ENCODE peak calls at places on chromosomes 4 and X, in four cellular contexts. X is cardiac fibroblast, F is right cardiac atrium, V is astrocyte. K is an unnamed sample.

GRCh38 chrX:11352296-11352741 is 59.1 kb downstream of the AMELX start:
- DNase-seq in V (no peak), X (peak; percentile 39), F (no peak), K (peak; percentile 34)

GRCh38 chr4:63728480-63729177 is 680.6 kb downstream of the TECRL start:
- DNase-seq in V (no peak), F (no peak), X (no peak), K (no peak)

GRCh38 chr4:26069218-26069617 is 155.2 kb downstream of the SMIM20 start:
- DNase-seq in F (no peak), X (peak; percentile 66), V (peak; percentile 27), K (peak; percentile 49)

GRCh38 chr4:184815046-184815877 is 10.5 kb downstream of the ACSL1 start:
- DNase-seq in F (peak; percentile 80), X (peak; percentile 85), V (peak; percentile 76), K (peak; percentile 75)

GRCh38 chr4:1209821-1210220 is 37.4 kb upstream of the SPON2 start:
- DNase-seq in F (peak; percentile 96), V (peak; percentile 74), X (peak; percentile 71), K (peak; percentile 89)

GRCh38 chr4:113495790-113496189 is 265.7 kb downstream of the CAMK2D start:
- DNase-seq in V (no peak), F (no peak), X (no peak), K (no peak)

GRCh38 chr4:13151178-13151577 is 333.0 kb downstream of the RAB28 start:
- DNase-seq in X (no peak), F (no peak), V (no peak), K (no peak)

GRCh38 chr4:71004281-71004851 is 10.9 kb downstream of the DCK start:
- DNase-seq in X (no peak), F (peak; percentile 36), V (no peak), K (no peak)

GRCh38 chrX:7117587-7117986 is 29.9 kb upstream of the STS start:
- DNase-seq in F (no peak), V (no peak), X (no peak), K (no peak)

GRCh38 chr4:102263024-102263787 is 82.1 kb downstream of the SLC39A8 start:
- DNase-seq in V (peak; percentile 59), F (no peak), X (peak; percentile 65), K (peak; percentile 70)

GRCh38 chrX:152895724-152896420 is 2.0 kb upstream of the ZNF185 start:
- DNase-seq in F (peak; percentile 31), V (no peak), X (peak; percentile 17), K (no peak)

GRCh38 chrX:39969826-39970569 is 127.8 kb downstream of the BCOR start:
- DNase-seq in X (no peak), F (no peak), V (no peak), K (no peak)

GRCh38 chr4:185541251-185541671 is 6.0 kb upstream of the PDLIM3 start:
- DNase-seq in X (peak; percentile 62), F (peak; percentile 93), V (peak; percentile 54), K (peak; percentile 79)

GRCh38 chr4:48902266-48902665 is 4.3 kb downstream of the OCIAD2 start:
- DNase-seq in F (no peak), V (no peak), X (peak; percentile 69), K (peak; percentile 48)

GRCh38 chrX:39983715-39984114 is 114.0 kb downstream of the BCOR start:
- DNase-seq in V (peak; percentile 71), X (peak; percentile 60), F (no peak), K (no peak)

GRCh38 chrX:153981771-153982533 is 9.4 kb downstream of the TMEM187 start:
- DNase-seq in X (no peak), F (peak; percentile 76), V (no peak), K (no peak)

GRCh38 chr4:825063-825968 is 613 bp downstream of the CPLX1 start:
- DNase-seq in V (no peak), F (peak; percentile 65), X (no peak), K (no peak)

GRCh38 chrX:10859353-10859752 is 239.0 kb upstream of the MID1 start:
- DNase-seq in V (no peak), X (no peak), F (no peak), K (no peak)

GRCh38 chr4:113548303-113548702 is 213.2 kb downstream of the CAMK2D start:
- DNase-seq in V (no peak), F (no peak), X (no peak), K (no peak)

GRCh38 chr4:110878413-110878812 is 255.5 kb upstream of the PITX2 start:
- DNase-seq in V (peak; percentile 31), F (no peak), X (no peak), K (peak; percentile 9)